ENCODE peak calls at places on chromosomes 13 and 19, in four cellular contexts. Z is WERI-Rb-1, B is kidney, C is testis. O is an unnamed sample.

GRCh38 chr19:18176367-18177310 is 3.0 kb downstream of the IFI30 start:
- DNase-seq in Z (no peak), B (no peak), C (no peak), O (no peak)

GRCh38 chr19:41325947-41326706 is 16.2 kb downstream of the CCDC97 start:
- DNase-seq in Z (no peak), B (no peak), C (no peak), O (peak; percentile 84)

GRCh38 chr19:47697863-47698609 is 15.2 kb upstream of the EHD2 start:
- DNase-seq in Z (peak; percentile 76), B (peak; percentile 87), C (peak; percentile 87), O (peak; percentile 95)

GRCh38 chr13:71320452-71320851 is 546.6 kb downstream of the DACH1 start:
- DNase-seq in Z (peak; percentile 16), B (no peak), C (no peak), O (peak; percentile 63)

GRCh38 chr19:42323473-42323851 is 2.0 kb upstream of the MEGF8 start:
- DNase-seq in Z (no peak), B (no peak), C (peak; percentile 42), O (peak; percentile 82)

GRCh38 chr19:58387338-58388174 is 487 bp downstream of the RPS5 start:
- DNase-seq in Z (no peak), B (no peak), C (no peak), O (peak; percentile 58)

GRCh38 chr19:53865523-53865917 is 2.2 kb upstream of the MYADM start:
- DNase-seq in Z (no peak), B (no peak), C (no peak), O (no peak)

GRCh38 chr13:76035711-76036110 is 399.6 kb downstream of the LMO7 start:
- DNase-seq in Z (no peak), B (no peak), C (no peak), O (no peak)

GRCh38 chr19:11021760-11022144 is 60.9 kb downstream of the SMARCA4 start:
- DNase-seq in Z (no peak), B (no peak), C (no peak), O (no peak)

GRCh38 chr19:32368781-32369180 is 23.4 kb downstream of the ZNF507 start:
- DNase-seq in Z (no peak), B (no peak), C (no peak), O (no peak)

GRCh38 chr19:15672580-15673175 is at the start of gene CYP4F12:
- DNase-seq in Z (no peak), B (peak; percentile 93), C (peak; percentile 90), O (no peak)

GRCh38 chr19:40687525-40688016 is 2.9 kb downstream of the NUMBL start:
- DNase-seq in Z (no peak), B (peak; percentile 88), C (peak; percentile 86), O (no peak)

GRCh38 chr19:17104679-17105078 is 29.1 kb downstream of the MYO9B start:
- DNase-seq in Z (no peak), B (no peak), C (no peak), O (no peak)

GRCh38 chr19:13396256-13397080 is 109.8 kb downstream of the CACNA1A start:
- DNase-seq in Z (no peak), B (no peak), C (peak; percentile 63), O (peak; percentile 92)

GRCh38 chr13:40662866-40663265 is 3.6 kb downstream of the FOXO1 start:
- DNase-seq in Z (no peak), B (no peak), C (no peak), O (peak; percentile 73)

DNA sequence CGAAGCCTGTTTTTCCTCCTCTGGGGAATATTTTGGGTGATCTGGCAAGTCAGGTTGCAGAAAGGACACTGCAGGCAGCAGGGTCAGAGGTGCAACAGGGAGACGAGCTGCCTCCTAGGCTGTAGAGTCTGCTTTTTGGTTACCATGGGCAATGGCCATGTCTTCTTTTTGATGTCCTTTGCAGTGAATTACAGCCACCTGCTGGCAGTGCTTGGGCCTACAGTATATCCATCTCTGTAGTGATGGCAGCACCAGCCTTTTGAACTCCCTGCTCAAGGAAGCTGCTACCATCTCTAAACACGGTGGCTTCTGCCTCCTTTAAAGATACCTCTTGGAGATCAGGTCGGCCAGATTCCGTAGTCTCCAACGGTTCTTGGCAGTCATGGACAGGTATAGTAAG is 73.9 kb downstream of the WTIP start:
- DNase-seq in Z (peak; percentile 43), B (no peak), C (no peak), O (peak; percentile 80)
- TF ChIP-seq CTCF in Z (peak; percentile 67), B (no peak), C (no peak), O (peak; percentile 80)

DNA sequence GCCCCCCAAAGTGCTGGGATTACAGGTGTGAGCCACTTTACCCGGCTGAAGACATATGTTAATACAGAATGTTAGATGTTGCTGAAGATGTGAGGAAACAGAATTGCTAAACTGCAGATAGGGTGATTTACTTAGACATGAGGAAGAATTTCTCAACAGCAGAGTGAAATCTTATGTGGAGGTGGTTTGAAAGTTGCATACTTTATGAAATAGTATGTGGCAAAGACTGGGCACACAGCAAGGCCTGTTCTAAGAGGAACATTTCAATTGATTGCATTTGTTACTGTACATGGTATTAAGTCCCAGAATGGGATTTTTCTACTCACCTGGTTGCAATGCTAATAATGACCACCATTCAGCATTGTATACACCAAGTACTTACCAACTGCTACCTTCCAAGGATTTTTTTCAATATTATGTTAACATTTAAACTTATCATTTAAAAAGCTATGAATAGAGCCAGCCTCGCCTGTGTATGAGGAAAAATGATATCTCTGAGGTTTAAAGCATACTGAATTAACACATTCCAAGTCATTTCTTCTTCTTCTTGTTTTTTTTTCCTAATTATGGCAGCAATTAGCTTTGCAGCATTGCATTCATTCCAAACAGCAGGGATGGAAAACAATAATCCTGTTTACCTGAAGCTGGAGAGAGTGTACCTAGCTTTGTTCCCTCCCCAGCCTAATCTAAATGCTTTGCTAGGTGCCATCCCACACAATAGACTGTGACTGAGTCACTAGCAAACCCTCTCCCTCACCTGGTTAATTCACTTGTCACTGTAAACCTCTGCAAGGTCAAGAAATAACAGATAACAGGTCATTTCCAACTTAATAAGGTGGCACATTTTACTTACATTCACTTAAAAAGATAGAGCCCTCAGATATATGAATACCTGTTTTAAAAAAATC is 19.4 kb upstream of the KLF5 start:
- DNase-seq in Z (no peak), B (no peak), C (no peak), O (peak; percentile 66)
- TF ChIP-seq CTCF in Z (no peak), B (no peak), C (no peak), O (peak; percentile 30)

GRCh38 chr13:95716231-95716630 is 39.3 kb downstream of the DNAJC3 start:
- DNase-seq in Z (no peak), B (peak; percentile 50), C (no peak), O (peak; percentile 53)
- TF ChIP-seq CTCF in Z (no peak), B (no peak), C (no peak), O (no peak)

GRCh38 chr13:113802090-113802531 is 43.1 kb downstream of the TMEM255B start:
- DNase-seq in Z (peak; percentile 90), B (peak; percentile 89), C (peak; percentile 81), O (peak; percentile 88)
- TF ChIP-seq CTCF in Z (no peak), B (no peak), C (no peak), O (peak; percentile 28)